ENCODE peak calls at places on chromosomes 6 and 20, in ten cellular contexts. A is activated gamma-delta T cell; F is T-cell; W is EL; P is ELR; N is activated naive CD8-positive, alpha-beta T cell treated with anti-CD3 and anti-CD28 coated beads, Interleukin-2, amount 50 U/mL, for 16 hours; B is HL-60; K is stimulated activated CD8-positive, alpha-beta memory T cell treated with anti-CD3 and anti-CD28 coated beads, Interleukin-15, amount 100 ng/mL, for 24 hours; X is SJSA1; T is fibroblast of lung. U is an unnamed sample.
A peak's percentile ranks its signal among the peaks of the same experiment; 100 is the strongest.

GRCh38 chr6:24990227-24990843 is 54.6 kb upstream of the RIPOR2 start:
- DNase-seq in A (no peak), F (no peak), W (peak; percentile 70), P (peak; percentile 62), N (no peak), B (no peak), K (no peak), X (no peak), T (peak; percentile 60), U (no peak)

GRCh38 chr6:44306710-44307109 is 6.4 kb downstream of the AARS2 start:
- DNase-seq in A (no peak), F (no peak), W (no peak), P (no peak), N (no peak), B (no peak), K (no peak), X (no peak), T (no peak), U (no peak)

GRCh38 chr6:137709424-137710281 is 157.4 kb upstream of the TNFAIP3 start:
- DNase-seq in A (no peak), F (no peak), W (peak; percentile 48), P (peak; percentile 48), N (no peak), B (no peak), K (no peak), X (no peak), T (peak; percentile 60), U (peak; percentile 10)

GRCh38 chr20:60650087-60650486 is 602.0 kb upstream of the CDH4 start:
- DNase-seq in A (no peak), F (no peak), W (no peak), P (no peak), N (no peak), B (no peak), K (no peak), X (no peak), T (no peak), U (no peak)

GRCh38 chr20:39248851-39249485 is 286.8 kb downstream of the DHX35 start:
- DNase-seq in A (no peak), F (no peak), W (no peak), P (no peak), N (no peak), B (no peak), K (no peak), X (no peak), T (no peak), U (no peak)

GRCh38 chr20:14566505-14566904 is 229.1 kb upstream of the FLRT3 start:
- DNase-seq in A (no peak), F (no peak), W (peak; percentile 11), P (no peak), N (no peak), B (no peak), K (no peak), X (no peak), T (peak; percentile 19), U (no peak)

GRCh38 chr6:145865595-145865994 is 51.0 kb upstream of the FBXO30 start:
- DNase-seq in A (no peak), F (no peak), W (no peak), P (no peak), N (no peak), B (no peak), K (no peak), X (no peak), T (no peak), U (no peak)

GRCh38 chr6:109236140-109237081 is 141.1 kb downstream of the CEP57L1 start:
- DNase-seq in A (no peak), F (no peak), W (no peak), P (no peak), N (no peak), B (no peak), K (no peak), X (no peak), T (no peak), U (no peak)

GRCh38 chr6:163757506-163757905 is 343.0 kb downstream of the QKI start:
- DNase-seq in A (no peak), F (no peak), W (no peak), P (no peak), N (no peak), B (no peak), K (no peak), X (no peak), T (no peak), U (no peak)

GRCh38 chr6:8014947-8015346 is 49.2 kb downstream of the BLOC1S5 start:
- DNase-seq in A (no peak), F (no peak), W (no peak), P (no peak), N (no peak), B (no peak), K (no peak), X (no peak), T (no peak), U (no peak)

GRCh38 chr6:88922775-88923548 is 40.5 kb downstream of the RNGTT start:
- DNase-seq in A (no peak), F (no peak), W (peak; percentile 20), P (peak; percentile 59), N (no peak), B (peak; percentile 20), K (no peak), X (no peak), T (no peak), U (no peak)

GRCh38 chr6:134047673-134048072 is 4.8 kb downstream of the SLC2A12 start:
- DNase-seq in A (no peak), F (no peak), W (no peak), P (no peak), N (no peak), B (no peak), K (no peak), X (no peak), T (no peak), U (no peak)

GRCh38 chr20:31674895-31675827 is 37.4 kb downstream of the COX4I2 start:
- DNase-seq in A (no peak), F (peak; percentile 65), W (peak; percentile 95), P (peak; percentile 95), N (peak; percentile 12), B (peak; percentile 97), K (peak; percentile 17), X (peak; percentile 76), T (peak; percentile 75), U (peak; percentile 60)

GRCh38 chr6:158060447-158061360 is 79.0 kb downstream of the SYNJ2 start:
- DNase-seq in A (no peak), F (no peak), W (peak; percentile 97), P (peak; percentile 93), N (no peak), B (no peak), K (no peak), X (peak; percentile 93), T (peak; percentile 93), U (peak; percentile 31)

GRCh38 chr6:154868143-154868594 is 126.9 kb upstream of the TIAM2 start:
- DNase-seq in A (no peak), F (no peak), W (peak; percentile 61), P (peak; percentile 73), N (no peak), B (no peak), K (no peak), X (no peak), T (peak; percentile 74), U (no peak)

GRCh38 chr20:43987531-43987930 is 72.9 kb downstream of the TOX2 start:
- DNase-seq in A (no peak), F (no peak), W (no peak), P (no peak), N (no peak), B (no peak), K (no peak), X (no peak), T (no peak), U (no peak)

GRCh38 chr6:29964904-29965872 is 22.9 kb downstream of the HLA-A start:
- DNase-seq in A (peak; percentile 38), F (peak; percentile 83), W (peak; percentile 85), P (peak; percentile 90), N (peak; percentile 54), B (peak; percentile 91), K (no peak), X (peak; percentile 84), T (peak; percentile 87), U (peak; percentile 84)

GRCh38 chr6:14776307-14776706 is 469.6 kb upstream of the JARID2 start:
- DNase-seq in A (no peak), F (no peak), W (no peak), P (no peak), N (no peak), B (no peak), K (no peak), X (no peak), T (no peak), U (no peak)

GRCh38 chr20:62314339-62314638 is 11.5 kb downstream of the ADRM1 start:
- DNase-seq in A (no peak), F (no peak), W (no peak), P (no peak), N (no peak), B (no peak), K (no peak), X (no peak), T (no peak), U (no peak)

GRCh38 chr6:101544286-101544685 is 150.8 kb downstream of the GRIK2 start:
- DNase-seq in A (no peak), F (no peak), W (peak; percentile 81), P (peak; percentile 58), N (no peak), B (no peak), K (no peak), X (no peak), T (no peak), U (no peak)

GRCh38 chr6:10146723-10147451 is 268.0 kb downstream of the TFAP2A start:
- DNase-seq in A (no peak), F (no peak), W (peak; percentile 72), P (peak; percentile 81), N (no peak), B (peak; percentile 10), K (no peak), X (no peak), T (peak; percentile 24), U (no peak)

GRCh38 chr6:110550353-110550752 is 73.9 kb upstream of the SLC22A16 start:
- DNase-seq in A (no peak), F (no peak), W (no peak), P (no peak), N (no peak), B (no peak), K (no peak), X (no peak), T (no peak), U (no peak)

GRCh38 chr6:166757226-166758135 is 130.4 kb upstream of the RPS6KA2 start:
- DNase-seq in A (no peak), F (no peak), W (peak; percentile 13), P (peak; percentile 2), N (no peak), B (no peak), K (no peak), X (no peak), T (peak; percentile 65), U (no peak)

GRCh38 chr6:162710936-162711335 is 16.6 kb downstream of the PRKN start:
- DNase-seq in A (no peak), F (no peak), W (no peak), P (no peak), N (no peak), B (no peak), K (no peak), X (no peak), T (no peak), U (no peak)

GRCh38 chr6:111781055-111781708 is 92.1 kb downstream of the FYN start:
- DNase-seq in A (no peak), F (no peak), W (no peak), P (no peak), N (no peak), B (no peak), K (no peak), X (no peak), T (peak; percentile 61), U (no peak)

GRCh38 chr6:70668499-70668812 is 773 bp downstream of the SMAP1 start:
- DNase-seq in A (no peak), F (no peak), W (peak; percentile 60), P (peak; percentile 66), N (no peak), B (no peak), K (no peak), X (no peak), T (no peak), U (no peak)

GRCh38 chr20:1434571-1435336 is 31.9 kb downstream of the NSFL1C start:
- DNase-seq in A (no peak), F (peak; percentile 43), W (peak; percentile 92), P (peak; percentile 96), N (no peak), B (peak; percentile 72), K (peak; percentile 8), X (peak; percentile 71), T (peak; percentile 95), U (peak; percentile 74)

GRCh38 chr6:142918339-142919042 is 26.5 kb downstream of the HIVEP2 start:
- DNase-seq in A (no peak), F (no peak), W (peak; percentile 21), P (no peak), N (no peak), B (no peak), K (no peak), X (no peak), T (no peak), U (no peak)